ENCODE peak calls at places on chromosomes 1 and 21, in nine cellular contexts. One of them, this sample, is unnamed. For H3K4me1, the result is how much of the 10 kb centered on the place peaks cover.

GRCh38 chr21:39663066-39663465 is 50.3 kb downstream of the B3GALT5 start:
- DNase-seq in PC-9: no peak
- DNase-seq in neural progenitor cell: peak
- DNase-seq in GM23338: no peak
- DNase-seq in uterus: no peak
- DNase-seq in lower lobe of right lung: no peak
- DNase-seq in cardiac muscle cell: no peak
- DNase-seq in HCT116: no peak
- DNase-seq in stomach: no peak
- DNase-seq in this sample: no peak

GRCh38 chr1:26785611-26786436 is 1.9 kb upstream of the PIGV start:
- DNase-seq in PC-9: no peak
- DNase-seq in neural progenitor cell: peak
- DNase-seq in GM23338: peak
- DNase-seq in uterus: no peak
- DNase-seq in lower lobe of right lung: no peak
- DNase-seq in cardiac muscle cell: no peak
- DNase-seq in HCT116: no peak
- DNase-seq in stomach: no peak
- DNase-seq in this sample: no peak

GRCh38 chr1:161045749-161046573 is at the start of gene USF1:
- DNase-seq in PC-9: peak
- DNase-seq in neural progenitor cell: peak
- DNase-seq in GM23338: peak
- DNase-seq in uterus: peak
- DNase-seq in lower lobe of right lung: peak
- DNase-seq in cardiac muscle cell: peak
- DNase-seq in HCT116: peak
- DNase-seq in stomach: peak
- DNase-seq in this sample: no peak

GRCh38 chr1:96416690-96417444 is 304.7 kb upstream of the PTBP2 start:
- DNase-seq in PC-9: no peak
- DNase-seq in neural progenitor cell: no peak
- DNase-seq in GM23338: no peak
- DNase-seq in uterus: no peak
- DNase-seq in lower lobe of right lung: no peak
- DNase-seq in cardiac muscle cell: no peak
- DNase-seq in HCT116: no peak
- DNase-seq in stomach: no peak
- DNase-seq in this sample: no peak

GRCh38 chr21:16891821-16892220 is 621.0 kb upstream of the CXADR start:
- DNase-seq in PC-9: peak
- DNase-seq in neural progenitor cell: no peak
- DNase-seq in GM23338: no peak
- DNase-seq in uterus: no peak
- DNase-seq in lower lobe of right lung: no peak
- DNase-seq in cardiac muscle cell: no peak
- DNase-seq in HCT116: no peak
- DNase-seq in stomach: no peak
- DNase-seq in this sample: no peak

GRCh38 chr1:223091928-223092327 is 51.1 kb downstream of the TLR5 start:
- DNase-seq in PC-9: no peak
- DNase-seq in neural progenitor cell: no peak
- DNase-seq in GM23338: no peak
- DNase-seq in uterus: no peak
- DNase-seq in lower lobe of right lung: no peak
- DNase-seq in cardiac muscle cell: no peak
- DNase-seq in HCT116: no peak
- DNase-seq in stomach: no peak
- DNase-seq in this sample: no peak

GRCh38 chr1:210743038-210743437 is 390.9 kb downstream of the KCNH1 start:
- DNase-seq in PC-9: no peak
- DNase-seq in neural progenitor cell: no peak
- DNase-seq in GM23338: no peak
- DNase-seq in uterus: no peak
- DNase-seq in lower lobe of right lung: no peak
- DNase-seq in cardiac muscle cell: no peak
- DNase-seq in HCT116: no peak
- DNase-seq in stomach: no peak
- DNase-seq in this sample: peak

GRCh38 chr1:108661030-108661609 is at the start of gene HENMT1:
- DNase-seq in PC-9: peak
- DNase-seq in neural progenitor cell: peak
- DNase-seq in GM23338: peak
- DNase-seq in uterus: peak
- DNase-seq in lower lobe of right lung: peak
- DNase-seq in cardiac muscle cell: peak
- DNase-seq in HCT116: no peak
- DNase-seq in stomach: peak
- DNase-seq in this sample: no peak

GRCh38 chr1:13494025-13494424 is 19.8 kb downstream of the LRRC38 start:
- DNase-seq in PC-9: no peak
- DNase-seq in neural progenitor cell: no peak
- DNase-seq in GM23338: no peak
- DNase-seq in uterus: no peak
- DNase-seq in lower lobe of right lung: no peak
- DNase-seq in cardiac muscle cell: no peak
- DNase-seq in HCT116: no peak
- DNase-seq in stomach: no peak
- DNase-seq in this sample: no peak

GRCh38 chr1:91314643-91315042 is 90.0 kb downstream of the HFM1 start:
- DNase-seq in PC-9: no peak
- DNase-seq in neural progenitor cell: no peak
- DNase-seq in GM23338: no peak
- DNase-seq in uterus: no peak
- DNase-seq in lower lobe of right lung: no peak
- DNase-seq in cardiac muscle cell: no peak
- DNase-seq in HCT116: no peak
- DNase-seq in stomach: no peak
- DNase-seq in this sample: no peak

DNA sequence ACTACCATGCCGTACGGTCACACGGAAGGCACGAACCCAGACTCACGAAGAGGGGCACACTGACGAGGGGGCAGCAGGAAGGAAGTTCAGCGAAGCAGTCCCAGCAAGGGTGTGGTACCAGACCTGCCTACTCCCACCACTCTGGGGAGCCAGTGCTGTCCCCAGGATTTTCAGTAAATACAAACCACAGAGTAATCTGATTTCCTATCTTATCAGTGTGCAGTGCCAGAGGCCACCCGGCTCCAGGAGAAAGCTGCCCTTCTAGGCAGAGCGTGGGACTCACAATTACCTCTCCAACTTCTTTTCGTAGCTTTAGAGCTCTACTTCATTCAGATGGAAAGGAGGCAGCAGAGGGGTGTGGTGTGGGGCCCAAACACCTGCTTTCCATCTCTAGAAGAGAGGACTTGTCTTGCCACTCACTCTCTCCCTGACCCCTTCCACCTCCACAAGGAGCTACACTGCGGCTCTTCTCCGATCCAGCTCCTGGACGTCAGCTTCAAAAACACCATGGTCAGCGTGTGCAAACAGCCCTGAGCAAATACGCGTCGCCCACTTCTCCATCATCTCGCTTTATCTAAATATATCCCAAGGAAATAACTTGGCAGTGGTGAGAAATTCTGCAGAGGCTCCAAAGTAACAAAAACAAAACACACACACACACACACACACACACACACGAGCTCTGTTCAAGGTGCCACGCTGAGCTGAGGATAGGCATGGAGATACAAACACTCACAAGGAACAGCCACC is 98.5 kb downstream of the MRPL37 start:
- DNase-seq in PC-9: no peak
- DNase-seq in neural progenitor cell: no peak
- DNase-seq in GM23338: peak
- DNase-seq in uterus: no peak
- DNase-seq in lower lobe of right lung: no peak
- DNase-seq in cardiac muscle cell: no peak
- DNase-seq in HCT116: no peak
- DNase-seq in stomach: peak
- DNase-seq in this sample: no peak
- H3K4me1 ChIP-seq in PC-9: under half
- H3K4me1 ChIP-seq in neural progenitor cell: half or more
- H3K4me1 ChIP-seq in GM23338: half or more
- H3K4me1 ChIP-seq in uterus: under half
- H3K4me1 ChIP-seq in lower lobe of right lung: under half
- H3K4me1 ChIP-seq in cardiac muscle cell: under half
- H3K4me1 ChIP-seq in HCT116: under half
- H3K4me1 ChIP-seq in stomach: half or more
- H3K4me1 ChIP-seq in this sample: half or more

GRCh38 chr1:68346192-68346808 is 103.5 kb downstream of the RPE65 start:
- DNase-seq in PC-9: no peak
- DNase-seq in neural progenitor cell: peak
- DNase-seq in GM23338: peak
- DNase-seq in uterus: no peak
- DNase-seq in lower lobe of right lung: no peak
- DNase-seq in cardiac muscle cell: peak
- DNase-seq in HCT116: peak
- DNase-seq in stomach: no peak
- DNase-seq in this sample: no peak
- TF ChIP-seq CTCF in PC-9: peak
- TF ChIP-seq CTCF in neural progenitor cell: peak
- TF ChIP-seq CTCF in GM23338: peak
- TF ChIP-seq CTCF in uterus: peak
- TF ChIP-seq CTCF in lower lobe of right lung: peak
- TF ChIP-seq CTCF in cardiac muscle cell: peak
- TF ChIP-seq CTCF in HCT116: peak
- TF ChIP-seq CTCF in stomach: no peak
- TF ChIP-seq CTCF in this sample: no peak

GRCh38 chr1:151315565-151316235 is 11.5 kb downstream of the PI4KB start:
- DNase-seq in PC-9: no peak
- DNase-seq in neural progenitor cell: no peak
- DNase-seq in GM23338: no peak
- DNase-seq in uterus: no peak
- DNase-seq in lower lobe of right lung: no peak
- DNase-seq in cardiac muscle cell: no peak
- DNase-seq in HCT116: no peak
- DNase-seq in stomach: no peak
- DNase-seq in this sample: no peak
- H3K4me1 ChIP-seq in PC-9: under half
- H3K4me1 ChIP-seq in neural progenitor cell: under half
- H3K4me1 ChIP-seq in GM23338: under half
- H3K4me1 ChIP-seq in uterus: under half
- H3K4me1 ChIP-seq in lower lobe of right lung: under half
- H3K4me1 ChIP-seq in cardiac muscle cell: under half
- H3K4me1 ChIP-seq in HCT116: under half
- H3K4me1 ChIP-seq in stomach: half or more
- H3K4me1 ChIP-seq in this sample: half or more

GRCh38 chr1:162903246-162903645 is 42.3 kb upstream of the CCDC190 start:
- DNase-seq in PC-9: no peak
- DNase-seq in neural progenitor cell: peak
- DNase-seq in GM23338: no peak
- DNase-seq in uterus: no peak
- DNase-seq in lower lobe of right lung: no peak
- DNase-seq in cardiac muscle cell: no peak
- DNase-seq in HCT116: no peak
- DNase-seq in stomach: no peak
- DNase-seq in this sample: no peak

GRCh38 chr1:162905174-162905573 is 44.2 kb upstream of the CCDC190 start:
- DNase-seq in PC-9: no peak
- DNase-seq in neural progenitor cell: peak
- DNase-seq in GM23338: no peak
- DNase-seq in uterus: no peak
- DNase-seq in lower lobe of right lung: no peak
- DNase-seq in cardiac muscle cell: no peak
- DNase-seq in HCT116: no peak
- DNase-seq in stomach: no peak
- DNase-seq in this sample: no peak

GRCh38 chr1:162904023-162904422 is 43.0 kb upstream of the CCDC190 start:
- DNase-seq in PC-9: no peak
- DNase-seq in neural progenitor cell: no peak
- DNase-seq in GM23338: no peak
- DNase-seq in uterus: no peak
- DNase-seq in lower lobe of right lung: no peak
- DNase-seq in cardiac muscle cell: no peak
- DNase-seq in HCT116: no peak
- DNase-seq in stomach: no peak
- DNase-seq in this sample: no peak

GRCh38 chr1:162905759-162906158 is 44.8 kb upstream of the CCDC190 start:
- DNase-seq in PC-9: no peak
- DNase-seq in neural progenitor cell: no peak
- DNase-seq in GM23338: no peak
- DNase-seq in uterus: no peak
- DNase-seq in lower lobe of right lung: no peak
- DNase-seq in cardiac muscle cell: no peak
- DNase-seq in HCT116: no peak
- DNase-seq in stomach: no peak
- DNase-seq in this sample: no peak

GRCh38 chr1:162904579-162904978 is 43.6 kb upstream of the CCDC190 start:
- DNase-seq in PC-9: no peak
- DNase-seq in neural progenitor cell: no peak
- DNase-seq in GM23338: no peak
- DNase-seq in uterus: no peak
- DNase-seq in lower lobe of right lung: no peak
- DNase-seq in cardiac muscle cell: no peak
- DNase-seq in HCT116: no peak
- DNase-seq in stomach: no peak
- DNase-seq in this sample: no peak
- TF ChIP-seq CTCF in PC-9: no peak
- TF ChIP-seq CTCF in neural progenitor cell: no peak
- TF ChIP-seq CTCF in GM23338: no peak
- TF ChIP-seq CTCF in uterus: no peak
- TF ChIP-seq CTCF in lower lobe of right lung: no peak
- TF ChIP-seq CTCF in cardiac muscle cell: no peak
- TF ChIP-seq CTCF in HCT116: no peak
- TF ChIP-seq CTCF in stomach: no peak
- TF ChIP-seq CTCF in this sample: no peak

GRCh38 chr1:23529146-23530088 is 1.6 kb downstream of the E2F2 start:
- DNase-seq in PC-9: no peak
- DNase-seq in neural progenitor cell: no peak
- DNase-seq in GM23338: no peak
- DNase-seq in uterus: no peak
- DNase-seq in lower lobe of right lung: no peak
- DNase-seq in cardiac muscle cell: no peak
- DNase-seq in HCT116: no peak
- DNase-seq in stomach: no peak
- DNase-seq in this sample: no peak
- H3K4me1 ChIP-seq in PC-9: half or more
- H3K4me1 ChIP-seq in neural progenitor cell: under half
- H3K4me1 ChIP-seq in GM23338: under half
- H3K4me1 ChIP-seq in uterus: under half
- H3K4me1 ChIP-seq in lower lobe of right lung: half or more
- H3K4me1 ChIP-seq in cardiac muscle cell: under half
- H3K4me1 ChIP-seq in HCT116: half or more
- H3K4me1 ChIP-seq in stomach: half or more
- H3K4me1 ChIP-seq in this sample: half or more

GRCh38 chr1:36096500-36097412 is 8.1 kb downstream of the ADPRS start:
- DNase-seq in PC-9: peak
- DNase-seq in neural progenitor cell: peak
- DNase-seq in GM23338: peak
- DNase-seq in uterus: no peak
- DNase-seq in lower lobe of right lung: no peak
- DNase-seq in cardiac muscle cell: peak
- DNase-seq in HCT116: no peak
- DNase-seq in stomach: no peak
- DNase-seq in this sample: no peak
- TF ChIP-seq CTCF in PC-9: no peak
- TF ChIP-seq CTCF in neural progenitor cell: peak
- TF ChIP-seq CTCF in GM23338: peak
- TF ChIP-seq CTCF in uterus: no peak
- TF ChIP-seq CTCF in lower lobe of right lung: no peak
- TF ChIP-seq CTCF in cardiac muscle cell: no peak
- TF ChIP-seq CTCF in HCT116: peak
- TF ChIP-seq CTCF in stomach: no peak
- TF ChIP-seq CTCF in this sample: no peak

GRCh38 chr1:52504720-52505119 is 48.2 kb downstream of the TUT4 start:
- DNase-seq in PC-9: no peak
- DNase-seq in neural progenitor cell: no peak
- DNase-seq in GM23338: no peak
- DNase-seq in uterus: no peak
- DNase-seq in lower lobe of right lung: no peak
- DNase-seq in cardiac muscle cell: no peak
- DNase-seq in HCT116: no peak
- DNase-seq in stomach: no peak
- DNase-seq in this sample: no peak
- H3K4me1 ChIP-seq in PC-9: under half
- H3K4me1 ChIP-seq in neural progenitor cell: under half
- H3K4me1 ChIP-seq in GM23338: under half
- H3K4me1 ChIP-seq in uterus: under half
- H3K4me1 ChIP-seq in lower lobe of right lung: under half
- H3K4me1 ChIP-seq in cardiac muscle cell: under half
- H3K4me1 ChIP-seq in HCT116: under half
- H3K4me1 ChIP-seq in stomach: under half
- H3K4me1 ChIP-seq in this sample: under half

This sample was measured in vagina.